ENCODE peak calls at places on chromosomes 13 and 19, in six cellular contexts. O, H, J, C, E and L are unnamed samples.
A peak's percentile ranks its signal among the peaks of the same experiment; 100 is the strongest.

GRCh38 chr13:25286308-25286968 is 850 bp downstream of the MTMR6 start:
- DNase-seq in O (peak; percentile 28), H (no peak), J (peak; percentile 25), C (peak; percentile 9), E (peak; percentile 51), L (peak; percentile 42)

GRCh38 chr19:13610042-13610691 is 103.9 kb upstream of the CACNA1A start:
- DNase-seq in O (peak; percentile 70), H (no peak), J (no peak), C (no peak), E (peak; percentile 39), L (peak; percentile 27)

GRCh38 chr19:29529646-29530548 is 4.1 kb downstream of the VSTM2B start:
- DNase-seq in O (no peak), H (no peak), J (no peak), C (no peak), E (no peak), L (no peak)

GRCh38 chr13:43564941-43565340 is 221.8 kb downstream of the ENOX1 start:
- DNase-seq in O (no peak), H (no peak), J (no peak), C (no peak), E (no peak), L (no peak)

GRCh38 chr13:28582225-28582891 is 76.6 kb upstream of the POMP start:
- DNase-seq in O (no peak), H (no peak), J (no peak), C (no peak), E (peak; percentile 71), L (no peak)

GRCh38 chr13:31965361-31966066 is 66.1 kb upstream of the FRY start:
- DNase-seq in O (no peak), H (no peak), J (no peak), C (no peak), E (no peak), L (peak; percentile 20)

GRCh38 chr13:80989241-80989640 is 648.3 kb upstream of the SPRY2 start:
- DNase-seq in O (no peak), H (no peak), J (no peak), C (no peak), E (no peak), L (no peak)

GRCh38 chr19:38543807-38544568 is 73.8 kb downstream of the MAP4K1 start:
- DNase-seq in O (peak; percentile 50), H (no peak), J (peak; percentile 75), C (no peak), E (peak; percentile 50), L (peak; percentile 72)

GRCh38 chr19:17680235-17680722 is 7.9 kb downstream of the UNC13A start:
- DNase-seq in O (peak; percentile 86), H (peak; percentile 32), J (peak; percentile 75), C (peak; percentile 33), E (peak; percentile 83), L (no peak)

GRCh38 chr19:38134538-38135149 is 89.4 kb downstream of the DPF1 start:
- DNase-seq in O (no peak), H (peak; percentile 10), J (peak; percentile 19), C (peak; percentile 57), E (peak; percentile 59), L (peak; percentile 25)

GRCh38 chr19:15379996-15380647 is 535 bp upstream of the AKAP8 start:
- DNase-seq in O (no peak), H (no peak), J (peak; percentile 69), C (peak; percentile 48), E (no peak), L (peak; percentile 71)

GRCh38 chr13:67740871-67741475 is 510.8 kb upstream of the PCDH9 start:
- DNase-seq in O (no peak), H (no peak), J (no peak), C (no peak), E (no peak), L (no peak)

GRCh38 chr19:7677664-7678311 is 898 bp downstream of the MCEMP1 start:
- DNase-seq in O (no peak), H (no peak), J (no peak), C (no peak), E (no peak), L (no peak)

GRCh38 chr13:29438772-29439171 is 156.7 kb downstream of the SLC7A1 start:
- DNase-seq in O (no peak), H (no peak), J (no peak), C (no peak), E (no peak), L (no peak)

GRCh38 chr19:4742717-4743646 is 19.3 kb upstream of the DPP9 start:
- DNase-seq in O (no peak), H (no peak), J (no peak), C (no peak), E (no peak), L (no peak)

GRCh38 chr19:2239771-2240770 is 3.4 kb downstream of the SF3A2 start:
- DNase-seq in O (no peak), H (no peak), J (no peak), C (no peak), E (peak; percentile 57), L (no peak)

GRCh38 chr19:10800488-10800887 is 35.5 kb downstream of the TMED1 start:
- DNase-seq in O (peak; percentile 78), H (no peak), J (no peak), C (no peak), E (no peak), L (no peak)